ENCODE peak calls at places on chromosome 16, in seven cellular contexts. K is activated CD4-positive, alpha-beta T cell treated with anti-CD3 and anti-CD28 coated beads, Interleukin-2, amount 50 U/mL, for 48 hours; R is IMR-90; T is MV-4-11; Z is Panc1; M is kidney tubule cell; U is RPMI7951. W is an unnamed sample.
A peak's percentile ranks its signal among the peaks of the same experiment; 100 is the strongest.

GRCh38 chr16:50585331-50585776 is 37.2 kb downstream of the NKD1 start:
- DNase-seq in U (no peak), Z (no peak), T (no peak), K (no peak), M (no peak), R (no peak), W (no peak)

GRCh38 chr16:81758376-81758775 is 20.7 kb upstream of the PLCG2 start:
- DNase-seq in R (peak; percentile 9), T (peak; percentile 77), Z (no peak), U (no peak), K (no peak), M (peak; percentile 47), W (no peak)

GRCh38 chr16:1998360-1998835 is 8.6 kb downstream of the SYNGR3 start:
- DNase-seq in R (no peak), Z (no peak), K (no peak), U (no peak), M (no peak), T (no peak), W (no peak)

GRCh38 chr16:23974223-23974622 is 138.4 kb downstream of the PRKCB start:
- DNase-seq in K (no peak), R (no peak), M (no peak), U (peak; percentile 9), Z (no peak), T (peak; percentile 8), W (peak; percentile 50)

GRCh38 chr16:85752511-85753420 is 1.9 kb upstream of the C16orf74 start:
- DNase-seq in U (no peak), M (peak; percentile 22), Z (no peak), T (peak; percentile 40), K (no peak), R (peak; percentile 62), W (no peak)

GRCh38 chr16:89506791-89507191 is 1.4 kb upstream of the SPG7 start:
- DNase-seq in U (peak; percentile 37), T (peak; percentile 23), M (no peak), K (no peak), R (no peak), Z (no peak), W (no peak)

GRCh38 chr16:27472091-27473020 is 70.4 kb downstream of the IL21R start:
- DNase-seq in Z (no peak), R (no peak), K (no peak), U (peak; percentile 46), M (peak; percentile 13), T (no peak), W (no peak)

GRCh38 chr16:71258371-71258770 is 27.8 kb upstream of the HYDIN start:
- DNase-seq in R (no peak), Z (no peak), T (no peak), K (no peak), M (no peak), U (no peak), W (no peak)

GRCh38 chr16:14436410-14436955 is 193.6 kb downstream of the PARN start:
- DNase-seq in Z (no peak), K (no peak), T (no peak), U (peak; percentile 53), R (no peak), M (no peak), W (no peak)

GRCh38 chr16:57479043-57479421 is 7.3 kb downstream of the DOK4 start:
- DNase-seq in Z (no peak), R (no peak), U (peak; percentile 15), M (no peak), T (no peak), K (no peak), W (no peak)

GRCh38 chr16:20051611-20052010 is 22.1 kb downstream of the GPR139 start:
- DNase-seq in U (no peak), R (no peak), M (no peak), K (no peak), T (no peak), Z (no peak), W (no peak)

GRCh38 chr16:1772362-1772907 is at the start of gene EME2:
- DNase-seq in U (peak; percentile 28), T (no peak), Z (no peak), R (peak; percentile 33), K (peak; percentile 57), M (peak; percentile 56), W (no peak)

GRCh38 chr16:85355515-85355837 is 243.2 kb upstream of the CIBAR2 start:
- DNase-seq in Z (no peak), T (no peak), U (no peak), K (no peak), R (no peak), M (no peak), W (no peak)

GRCh38 chr16:47058295-47059086 is 85.0 kb upstream of the DNAJA2 start:
- DNase-seq in R (no peak), T (no peak), M (peak; percentile 45), U (peak; percentile 24), K (no peak), Z (no peak), W (no peak)

GRCh38 chr16:88455610-88456355 is 2.7 kb downstream of the ZFPM1 start:
- DNase-seq in M (peak; percentile 83), R (peak; percentile 43), T (no peak), U (peak; percentile 46), Z (no peak), K (peak; percentile 83), W (no peak)

GRCh38 chr16:10156111-10156510 is 26.1 kb downstream of the GRIN2A start:
- DNase-seq in U (peak; percentile 21), M (no peak), Z (no peak), R (no peak), T (no peak), K (no peak), W (no peak)

GRCh38 chr16:70483426-70483825 is 29.0 kb downstream of the FCSK start:
- DNase-seq in T (no peak), K (no peak), R (no peak), U (no peak), Z (no peak), M (no peak), W (no peak)

GRCh38 chr16:29231231-29231630 is 175.3 kb downstream of the NPIPB11 start:
- DNase-seq in Z (no peak), M (no peak), U (no peak), K (no peak), R (peak; percentile 28), T (no peak), W (no peak)

GRCh38 chr16:87460936-87461335 is 31.9 kb downstream of the ZCCHC14 start:
- DNase-seq in M (no peak), U (no peak), R (no peak), Z (no peak), K (no peak), T (no peak), W (no peak)

GRCh38 chr16:80806957-80807356 is 2.6 kb upstream of the CDYL2 start:
- DNase-seq in Z (no peak), U (peak; percentile 29), K (peak; percentile 68), M (peak; percentile 87), T (peak; percentile 80), R (peak; percentile 69), W (no peak)

W was measured in iPS DF 6.9.